ENCODE peak calls at places on chromosome 13, in six cellular contexts. One of them, this sample, is unnamed.

GRCh38 chr13:23715092-23715761 is 145.0 kb downstream of the TNFRSF19 start:
- DNase-seq in Peyer's patch: no peak
- DNase-seq in HepG2: peak; percentile 28
- DNase-seq in RWPE1: no peak
- DNase-seq in GM13977: no peak
- DNase-seq in astrocyte of the spinal cord: no peak
- DNase-seq in this sample: no peak

GRCh38 chr13:91882918-91883317 is 484.5 kb downstream of the GPC5 start:
- DNase-seq in GM13977: no peak
- DNase-seq in Peyer's patch: no peak
- DNase-seq in astrocyte of the spinal cord: no peak
- DNase-seq in HepG2: no peak
- DNase-seq in RWPE1: no peak
- DNase-seq in this sample: no peak

GRCh38 chr13:89627991-89628390 is 1719.5 kb upstream of the MIR17HG start:
- DNase-seq in HepG2: no peak
- DNase-seq in astrocyte of the spinal cord: peak; percentile 4
- DNase-seq in RWPE1: peak; percentile 1
- DNase-seq in GM13977: no peak
- DNase-seq in Peyer's patch: no peak
- DNase-seq in this sample: no peak

GRCh38 chr13:44063881-44064280 is 184.2 kb downstream of the LACC1 start:
- DNase-seq in Peyer's patch: no peak
- DNase-seq in astrocyte of the spinal cord: no peak
- DNase-seq in RWPE1: no peak
- DNase-seq in HepG2: no peak
- DNase-seq in GM13977: no peak
- DNase-seq in this sample: no peak

GRCh38 chr13:95247857-95248256 is 53.4 kb downstream of the ABCC4 start:
- DNase-seq in Peyer's patch: no peak
- DNase-seq in RWPE1: no peak
- DNase-seq in HepG2: no peak
- DNase-seq in GM13977: no peak
- DNase-seq in astrocyte of the spinal cord: no peak
- DNase-seq in this sample: no peak

GRCh38 chr13:113345486-113345885 is 18.4 kb downstream of the GRTP1 start:
- DNase-seq in HepG2: no peak
- DNase-seq in astrocyte of the spinal cord: no peak
- DNase-seq in Peyer's patch: no peak
- DNase-seq in GM13977: no peak
- DNase-seq in RWPE1: no peak
- DNase-seq in this sample: no peak

GRCh38 chr13:50993908-50994307 is 84.3 kb downstream of the RNASEH2B start:
- DNase-seq in HepG2: no peak
- DNase-seq in GM13977: no peak
- DNase-seq in astrocyte of the spinal cord: no peak
- DNase-seq in RWPE1: no peak
- DNase-seq in Peyer's patch: no peak
- DNase-seq in this sample: no peak

GRCh38 chr13:60520902-60521563 is 124.0 kb downstream of the TDRD3 start:
- DNase-seq in RWPE1: no peak
- DNase-seq in astrocyte of the spinal cord: no peak
- DNase-seq in GM13977: no peak
- DNase-seq in Peyer's patch: no peak
- DNase-seq in HepG2: no peak
- DNase-seq in this sample: no peak

GRCh38 chr13:19737844-19738557 is 44.7 kb downstream of the PSPC1 start:
- DNase-seq in astrocyte of the spinal cord: no peak
- DNase-seq in RWPE1: no peak
- DNase-seq in GM13977: no peak
- DNase-seq in Peyer's patch: no peak
- DNase-seq in HepG2: no peak
- DNase-seq in this sample: no peak

GRCh38 chr13:75170321-75170720 is 311.6 kb downstream of the TBC1D4 start:
- DNase-seq in astrocyte of the spinal cord: no peak
- DNase-seq in HepG2: no peak
- DNase-seq in RWPE1: no peak
- DNase-seq in Peyer's patch: no peak
- DNase-seq in GM13977: no peak
- DNase-seq in this sample: no peak

DNA sequence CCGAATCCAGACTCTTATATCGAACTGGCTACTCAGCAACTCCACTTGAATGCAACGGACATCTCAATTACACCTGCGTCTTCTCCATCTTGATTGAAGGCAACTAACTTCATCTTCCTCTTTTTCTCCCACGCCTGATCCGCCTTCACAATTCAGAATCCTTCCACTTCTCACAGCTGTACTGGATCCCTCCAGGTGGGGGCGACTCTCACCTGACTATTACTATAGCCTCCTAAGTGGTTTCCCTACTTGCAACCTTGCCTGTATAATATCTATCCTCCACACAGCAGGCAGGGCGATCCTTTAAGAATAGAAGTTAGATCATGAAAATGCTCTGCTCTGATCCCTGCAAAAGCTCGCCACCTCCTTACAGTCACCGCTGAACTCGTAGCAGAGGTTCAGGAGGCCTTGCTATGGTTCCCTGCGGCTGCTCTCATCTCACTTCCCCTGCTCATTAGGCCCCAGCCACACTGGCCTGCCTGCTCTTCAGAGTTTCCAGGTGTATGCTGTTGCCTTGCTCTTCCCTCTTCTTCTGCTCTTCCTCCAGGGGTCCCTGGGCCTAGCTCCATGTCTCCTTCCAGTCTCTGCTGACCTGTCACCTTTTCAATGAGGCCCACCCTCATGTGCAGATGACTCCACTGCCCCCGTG is 31.9 kb downstream of the RFXAP start:
- DNase-seq in RWPE1: no peak
- DNase-seq in GM13977: no peak
- DNase-seq in astrocyte of the spinal cord: no peak
- DNase-seq in HepG2: peak; percentile 23
- DNase-seq in Peyer's patch: no peak
- DNase-seq in this sample: peak; percentile 8
- TF ChIP-seq CTCF in RWPE1: no peak
- TF ChIP-seq CTCF in GM13977: peak; percentile 16
- TF ChIP-seq CTCF in astrocyte of the spinal cord: peak; percentile 29
- TF ChIP-seq CTCF in HepG2: peak; percentile 56
- TF ChIP-seq CTCF in Peyer's patch: no peak
- TF ChIP-seq CTCF in this sample: peak; percentile 5

GRCh38 chr13:63288576-63288975 is 1872.9 kb upstream of the PCDH20 start:
- DNase-seq in RWPE1: no peak
- DNase-seq in astrocyte of the spinal cord: peak; percentile 13
- DNase-seq in HepG2: no peak
- DNase-seq in Peyer's patch: no peak
- DNase-seq in GM13977: no peak
- DNase-seq in this sample: no peak

GRCh38 chr13:63285426-63285825 is 1869.8 kb upstream of the PCDH20 start:
- DNase-seq in RWPE1: no peak
- DNase-seq in HepG2: no peak
- DNase-seq in Peyer's patch: no peak
- DNase-seq in astrocyte of the spinal cord: no peak
- DNase-seq in GM13977: no peak
- DNase-seq in this sample: no peak

GRCh38 chr13:63291701-63292100 is 1876.1 kb upstream of the PCDH20 start:
- DNase-seq in RWPE1: no peak
- DNase-seq in Peyer's patch: no peak
- DNase-seq in astrocyte of the spinal cord: no peak
- DNase-seq in HepG2: no peak
- DNase-seq in GM13977: no peak
- DNase-seq in this sample: no peak

GRCh38 chr13:63287926-63288325 is 1872.3 kb upstream of the PCDH20 start:
- DNase-seq in HepG2: no peak
- DNase-seq in astrocyte of the spinal cord: no peak
- DNase-seq in RWPE1: no peak
- DNase-seq in Peyer's patch: no peak
- DNase-seq in GM13977: no peak
- DNase-seq in this sample: no peak
- TF ChIP-seq CTCF in HepG2: no peak
- TF ChIP-seq CTCF in astrocyte of the spinal cord: no peak
- TF ChIP-seq CTCF in RWPE1: no peak
- TF ChIP-seq CTCF in Peyer's patch: no peak
- TF ChIP-seq CTCF in GM13977: no peak
- TF ChIP-seq CTCF in this sample: no peak

GRCh38 chr13:37869756-37870488 is at the start of gene TRPC4:
- DNase-seq in astrocyte of the spinal cord: peak; percentile 74
- DNase-seq in GM13977: peak; percentile 12
- DNase-seq in Peyer's patch: peak; percentile 47
- DNase-seq in HepG2: peak; percentile 12
- DNase-seq in RWPE1: peak; percentile 57
- DNase-seq in this sample: no peak
- TF ChIP-seq CTCF in astrocyte of the spinal cord: peak; percentile 74
- TF ChIP-seq CTCF in GM13977: no peak
- TF ChIP-seq CTCF in Peyer's patch: peak; percentile 10
- TF ChIP-seq CTCF in HepG2: peak; percentile 41
- TF ChIP-seq CTCF in RWPE1: peak; percentile 18
- TF ChIP-seq CTCF in this sample: peak; percentile 9

GRCh38 chr13:86846501-86846900 is 824.7 kb upstream of the SLITRK5 start:
- DNase-seq in Peyer's patch: no peak
- DNase-seq in RWPE1: no peak
- DNase-seq in astrocyte of the spinal cord: peak; percentile 47
- DNase-seq in HepG2: no peak
- DNase-seq in GM13977: no peak
- DNase-seq in this sample: no peak
- TF ChIP-seq CTCF in Peyer's patch: no peak
- TF ChIP-seq CTCF in RWPE1: no peak
- TF ChIP-seq CTCF in astrocyte of the spinal cord: no peak
- TF ChIP-seq CTCF in HepG2: no peak
- TF ChIP-seq CTCF in GM13977: no peak
- TF ChIP-seq CTCF in this sample: no peak

GRCh38 chr13:111482126-111482525 is 161.7 kb downstream of the TEX29 start:
- DNase-seq in GM13977: no peak
- DNase-seq in astrocyte of the spinal cord: no peak
- DNase-seq in RWPE1: no peak
- DNase-seq in Peyer's patch: no peak
- DNase-seq in HepG2: no peak
- DNase-seq in this sample: no peak

GRCh38 chr13:111480976-111481375 is 160.5 kb downstream of the TEX29 start:
- DNase-seq in Peyer's patch: peak; percentile 35
- DNase-seq in HepG2: no peak
- DNase-seq in RWPE1: no peak
- DNase-seq in GM13977: no peak
- DNase-seq in astrocyte of the spinal cord: no peak
- DNase-seq in this sample: no peak

GRCh38 chr13:111479412-111479811 is 159.0 kb downstream of the TEX29 start:
- DNase-seq in GM13977: no peak
- DNase-seq in Peyer's patch: peak; percentile 17
- DNase-seq in astrocyte of the spinal cord: no peak
- DNase-seq in HepG2: no peak
- DNase-seq in RWPE1: no peak
- DNase-seq in this sample: no peak

GRCh38 chr13:111482806-111483620 is 162.6 kb downstream of the TEX29 start:
- DNase-seq in Peyer's patch: peak; percentile 27
- DNase-seq in astrocyte of the spinal cord: no peak
- DNase-seq in GM13977: no peak
- DNase-seq in RWPE1: no peak
- DNase-seq in HepG2: no peak
- DNase-seq in this sample: no peak

DNA sequence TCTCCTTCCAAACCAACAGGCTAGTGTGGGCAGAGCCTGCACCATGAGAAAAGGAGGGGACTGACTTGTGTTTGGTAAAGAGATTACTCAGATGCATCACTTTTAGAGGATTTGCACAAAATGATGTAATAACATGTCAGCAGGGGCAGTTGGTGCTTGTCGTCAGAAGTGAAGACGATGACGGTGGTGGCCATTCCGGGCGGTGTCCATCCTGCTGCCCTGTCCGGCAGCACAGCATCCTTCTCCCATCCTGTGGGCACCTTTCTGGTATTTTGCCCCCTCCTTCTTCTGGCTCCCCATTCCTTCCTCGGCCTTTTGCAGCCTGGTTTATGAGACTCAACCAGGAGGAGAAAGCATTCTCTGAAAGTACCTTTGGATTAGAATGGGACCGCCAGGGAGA is 160.1 kb downstream of the TEX29 start:
- DNase-seq in Peyer's patch: peak; percentile 14
- DNase-seq in GM13977: no peak
- DNase-seq in HepG2: no peak
- DNase-seq in astrocyte of the spinal cord: no peak
- DNase-seq in RWPE1: no peak
- DNase-seq in this sample: no peak
- TF ChIP-seq CTCF in Peyer's patch: no peak
- TF ChIP-seq CTCF in GM13977: no peak
- TF ChIP-seq CTCF in HepG2: no peak
- TF ChIP-seq CTCF in astrocyte of the spinal cord: no peak
- TF ChIP-seq CTCF in RWPE1: no peak
- TF ChIP-seq CTCF in this sample: no peak